ENCODE peak calls at places on chromosomes 11 and 22, in nine cellular contexts. Y is transverse colon, N is lower leg skin, W is stomach, S is NB4, A is HCT116, U is K562, J is ovary, T is adrenal gland. O is an unnamed sample.

GRCh38 chr22:44325718-44326548 is 13.2 kb upstream of the SHISAL1 start:
- DNase-seq in Y (no peak), N (no peak), W (no peak), S (no peak), A (no peak), U (no peak), J (no peak), T (no peak), O (no peak)

GRCh38 chr11:71131861-71132260 is 120.5 kb downstream of the SHANK2 start:
- DNase-seq in Y (no peak), N (no peak), W (no peak), S (no peak), A (no peak), U (no peak), J (no peak), T (no peak), O (no peak)

GRCh38 chr11:12135185-12135584 is 24.8 kb downstream of the MICAL2 start:
- DNase-seq in Y (peak; percentile 3), N (no peak), W (no peak), S (no peak), A (no peak), U (no peak), J (no peak), T (no peak), O (no peak)

GRCh38 chr11:16611395-16612233 is 126.8 kb upstream of the C11orf58 start:
- DNase-seq in Y (no peak), N (no peak), W (no peak), S (no peak), A (no peak), U (no peak), J (no peak), T (no peak), O (no peak)

GRCh38 chr11:65900125-65900898 is at the start of gene FOSL1:
- DNase-seq in Y (peak; percentile 97), N (peak; percentile 98), W (peak; percentile 96), S (peak; percentile 97), A (peak; percentile 97), U (peak; percentile 89), J (peak; percentile 66), T (peak; percentile 91), O (peak; percentile 89)

GRCh38 chr22:46121523-46122287 is 28.6 kb upstream of the PPARA start:
- DNase-seq in Y (no peak), N (no peak), W (no peak), S (no peak), A (no peak), U (no peak), J (peak; percentile 51), T (no peak), O (no peak)

GRCh38 chr11:57321996-57322880 is 2.5 kb downstream of the TNKS1BP1 start:
- DNase-seq in Y (peak; percentile 90), N (peak; percentile 97), W (peak; percentile 88), S (peak; percentile 38), A (peak; percentile 77), U (peak; percentile 72), J (peak; percentile 94), T (peak; percentile 98), O (peak; percentile 94)

GRCh38 chr11:119449498-119449897 is 26.5 kb upstream of the THY1 start:
- DNase-seq in Y (no peak), N (no peak), W (no peak), S (no peak), A (no peak), U (no peak), J (no peak), T (no peak), O (no peak)

GRCh38 chr11:34619062-34619516 is 1.8 kb upstream of the EHF start:
- DNase-seq in Y (no peak), N (no peak), W (no peak), S (no peak), A (no peak), U (peak; percentile 42), J (no peak), T (no peak), O (no peak)

GRCh38 chr11:31199403-31199802 is 170.1 kb downstream of the DCDC1 start:
- DNase-seq in Y (no peak), N (no peak), W (no peak), S (no peak), A (no peak), U (no peak), J (no peak), T (no peak), O (no peak)

GRCh38 chr11:114193730-114194674 is 102.2 kb upstream of the NNMT start:
- DNase-seq in Y (no peak), N (no peak), W (no peak), S (no peak), A (no peak), U (no peak), J (no peak), T (no peak), O (no peak)

GRCh38 chr11:86671386-86672006 is 920 bp downstream of the ME3 start:
- DNase-seq in Y (peak; percentile 82), N (peak; percentile 96), W (peak; percentile 56), S (no peak), A (no peak), U (no peak), J (peak; percentile 96), T (peak; percentile 76), O (peak; percentile 81)

GRCh38 chr11:14414470-14415461 is 55.8 kb upstream of the RRAS2 start:
- DNase-seq in Y (no peak), N (no peak), W (no peak), S (no peak), A (no peak), U (peak; percentile 52), J (no peak), T (no peak), O (no peak)

GRCh38 chr11:27459191-27459590 is 13.4 kb downstream of the LGR4 start:
- DNase-seq in Y (no peak), N (no peak), W (no peak), S (no peak), A (no peak), U (no peak), J (no peak), T (no peak), O (no peak)

GRCh38 chr22:19270873-19271272 is 20.6 kb downstream of the CLTCL1 start:
- DNase-seq in Y (no peak), N (no peak), W (no peak), S (no peak), A (no peak), U (no peak), J (no peak), T (no peak), O (no peak)

GRCh38 chr11:129440028-129440630 is 64.5 kb downstream of the BARX2 start:
- DNase-seq in Y (no peak), N (peak; percentile 36), W (no peak), S (no peak), A (no peak), U (no peak), J (no peak), T (no peak), O (no peak)

GRCh38 chr11:65778901-65779668 is 1.7 kb downstream of the AP5B1 start:
- DNase-seq in Y (no peak), N (peak; percentile 82), W (peak; percentile 22), S (no peak), A (no peak), U (no peak), J (no peak), T (no peak), O (no peak)

GRCh38 chr11:130413383-130414106 is 14.9 kb downstream of the ADAMTS8 start:
- DNase-seq in Y (no peak), N (no peak), W (no peak), S (no peak), A (no peak), U (no peak), J (no peak), T (no peak), O (no peak)

GRCh38 chr11:37450613-37451012 is 852.6 kb upstream of the RAG2 start:
- DNase-seq in Y (no peak), N (no peak), W (no peak), S (peak; percentile 78), A (no peak), U (no peak), J (no peak), T (no peak), O (no peak)

GRCh38 chr11:13384837-13385417 is 78.1 kb downstream of the BTBD10 start:
- DNase-seq in Y (peak; percentile 28), N (no peak), W (no peak), S (peak; percentile 45), A (peak; percentile 23), U (peak; percentile 23), J (peak; percentile 32), T (no peak), O (no peak)

GRCh38 chr22:49960159-49960966 is at the start of gene PIM3:
- DNase-seq in Y (peak; percentile 97), N (peak; percentile 99), W (peak; percentile 97), S (peak; percentile 97), A (peak; percentile 93), U (peak; percentile 90), J (peak; percentile 92), T (peak; percentile 97), O (peak; percentile 97)
- TF ChIP-seq POLR2A in Y (peak; percentile 97), N (peak; percentile 22), W (peak; percentile 89), S (peak; percentile 77), A (peak; percentile 96), U (peak; percentile 75), J (peak; percentile 83), T (peak; percentile 86), O (peak; percentile 97)

GRCh38 chr22:31126869-31127175 is 4.1 kb downstream of the INPP5J start:
- DNase-seq in Y (no peak), N (no peak), W (no peak), S (no peak), A (no peak), U (no peak), J (no peak), T (no peak), O (no peak)
- H3K4me3 ChIP-seq in Y (no peak overlapping the region), N (no peak overlapping the region), W (no peak overlapping the region), S (no peak overlapping the region), A (no peak overlapping the region), U (no peak overlapping the region), J (no peak overlapping the region), T (no peak overlapping the region), O (no peak overlapping the region)

DNA sequence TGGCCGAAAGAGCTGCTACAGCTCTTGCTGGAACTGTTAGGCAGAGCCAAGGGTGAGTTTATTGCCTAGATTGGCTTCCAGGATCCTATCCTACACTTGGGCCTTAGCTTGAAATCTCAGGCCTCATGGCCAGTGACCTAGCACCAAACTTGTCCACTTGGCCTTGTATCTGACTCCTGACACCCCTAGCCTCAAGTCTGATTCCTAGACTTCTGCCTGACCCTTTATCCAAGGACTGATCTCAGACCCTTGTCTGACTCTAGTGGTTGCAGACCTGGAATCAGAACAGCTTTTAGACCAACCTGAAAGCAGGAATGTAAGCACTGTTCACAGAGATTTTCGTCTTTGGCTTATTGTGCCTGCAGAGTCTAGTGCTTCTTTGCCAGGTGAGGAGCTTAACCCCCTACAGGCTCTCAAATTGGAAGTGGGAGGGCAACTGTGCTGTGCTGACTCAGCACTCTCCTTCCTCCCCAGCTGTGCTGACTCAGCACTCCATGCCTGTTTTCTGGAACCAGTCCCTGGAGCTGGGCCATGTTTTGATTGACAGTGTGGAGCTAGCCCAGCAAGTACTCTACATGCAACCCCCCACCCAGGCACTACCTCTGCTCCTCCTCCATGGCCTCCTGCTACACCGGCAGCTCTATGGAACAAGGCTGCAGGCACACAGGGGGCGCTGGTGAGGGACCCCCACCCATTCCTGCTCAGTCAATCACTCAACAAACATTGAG is 35.1 kb downstream of the RRP8 start:
- DNase-seq in Y (no peak), N (no peak), W (peak; percentile 66), S (peak; percentile 10), A (no peak), U (peak; percentile 83), J (peak; percentile 58), T (peak; percentile 80), O (peak; percentile 63)
- TF ChIP-seq CTCF in Y (no peak), N (no peak), W (no peak), S (no peak), A (no peak), U (peak; percentile 21), J (no peak), T (no peak), O (no peak)

GRCh38 chr22:40001800-40002577 is 7.2 kb downstream of the FAM83F start:
- DNase-seq in Y (no peak), N (no peak), W (no peak), S (no peak), A (no peak), U (peak; percentile 16), J (no peak), T (no peak), O (no peak)
- TF ChIP-seq POLR2A in Y (no peak), N (no peak), W (no peak), S (no peak), A (no peak), U (no peak), J (no peak), T (no peak), O (no peak)

O was measured in right lobe of liver.